ENCODE peak calls at places on chromosomes 12 and 14, in four cellular contexts. One of them, this sample, is unnamed.

GRCh38 chr14:61566537-61567225 is 128.6 kb upstream of the HIF1A start:
- DNase-seq in GM06990: no peak
- DNase-seq in cardiac fibroblast: peak; percentile 81
- DNase-seq in GM13977: no peak
- DNase-seq in this sample: no peak

GRCh38 chr14:50520947-50521815 is 11.2 kb downstream of the MAP4K5 start:
- DNase-seq in GM13977: peak; percentile 51
- DNase-seq in GM06990: peak; percentile 58
- DNase-seq in cardiac fibroblast: peak; percentile 33
- DNase-seq in this sample: peak; percentile 40

GRCh38 chr12:120702629-120703028 is 7.6 kb upstream of the UNC119B start:
- DNase-seq in cardiac fibroblast: no peak
- DNase-seq in GM06990: no peak
- DNase-seq in GM13977: no peak
- DNase-seq in this sample: no peak

GRCh38 chr12:68609955-68610434 is 704 bp upstream of the RAP1B start:
- DNase-seq in cardiac fibroblast: peak; percentile 62
- DNase-seq in GM06990: no peak
- DNase-seq in GM13977: no peak
- DNase-seq in this sample: no peak

GRCh38 chr14:76577090-76577489 is 184.2 kb upstream of the VASH1 start:
- DNase-seq in cardiac fibroblast: no peak
- DNase-seq in GM06990: no peak
- DNase-seq in GM13977: no peak
- DNase-seq in this sample: no peak

GRCh38 chr12:123267991-123268843 is 3.4 kb downstream of the CDK2AP1 start:
- DNase-seq in cardiac fibroblast: no peak
- DNase-seq in GM06990: no peak
- DNase-seq in GM13977: no peak
- DNase-seq in this sample: peak; percentile 27

GRCh38 chr12:124147579-124147978 is 147.3 kb upstream of the RFLNA start:
- DNase-seq in GM06990: peak; percentile 39
- DNase-seq in cardiac fibroblast: no peak
- DNase-seq in GM13977: peak; percentile 36
- DNase-seq in this sample: peak; percentile 35

GRCh38 chr14:22821193-22822016 is 6.2 kb upstream of the SLC7A7 start:
- DNase-seq in GM13977: no peak
- DNase-seq in GM06990: no peak
- DNase-seq in cardiac fibroblast: no peak
- DNase-seq in this sample: no peak

GRCh38 chr12:71138011-71138410 is 19.8 kb downstream of the TSPAN8 start:
- DNase-seq in GM13977: no peak
- DNase-seq in cardiac fibroblast: no peak
- DNase-seq in GM06990: no peak
- DNase-seq in this sample: no peak
- TF ChIP-seq CTCF in GM13977: no peak
- TF ChIP-seq CTCF in cardiac fibroblast: no peak
- TF ChIP-seq CTCF in GM06990: no peak
- TF ChIP-seq CTCF in this sample: no peak

GRCh38 chr12:80472241-80472640 is 28.2 kb downstream of the PTPRQ start:
- DNase-seq in cardiac fibroblast: no peak
- DNase-seq in GM06990: no peak
- DNase-seq in GM13977: no peak
- DNase-seq in this sample: no peak
- TF ChIP-seq CTCF in cardiac fibroblast: no peak
- TF ChIP-seq CTCF in GM06990: no peak
- TF ChIP-seq CTCF in GM13977: no peak
- TF ChIP-seq CTCF in this sample: no peak

GRCh38 chr14:99231181-99231849 is 40.7 kb downstream of the BCL11B start:
- DNase-seq in GM06990: no peak
- DNase-seq in GM13977: no peak
- DNase-seq in cardiac fibroblast: no peak
- DNase-seq in this sample: no peak

GRCh38 chr14:99231850-99232401 is 40.1 kb downstream of the BCL11B start:
- DNase-seq in GM06990: no peak
- DNase-seq in cardiac fibroblast: no peak
- DNase-seq in GM13977: no peak
- DNase-seq in this sample: no peak

GRCh38 chr14:99229654-99230215 is 42.3 kb downstream of the BCL11B start:
- DNase-seq in cardiac fibroblast: no peak
- DNase-seq in GM13977: no peak
- DNase-seq in GM06990: no peak
- DNase-seq in this sample: no peak

GRCh38 chr14:99232406-99233214 is 39.4 kb downstream of the BCL11B start:
- DNase-seq in GM13977: no peak
- DNase-seq in GM06990: no peak
- DNase-seq in cardiac fibroblast: no peak
- DNase-seq in this sample: no peak

GRCh38 chr14:99230271-99231141 is 41.5 kb downstream of the BCL11B start:
- DNase-seq in cardiac fibroblast: no peak
- DNase-seq in GM06990: no peak
- DNase-seq in GM13977: no peak
- DNase-seq in this sample: no peak
- TF ChIP-seq CTCF in cardiac fibroblast: no peak
- TF ChIP-seq CTCF in GM06990: no peak
- TF ChIP-seq CTCF in GM13977: no peak
- TF ChIP-seq CTCF in this sample: no peak

GRCh38 chr12:6178981-6179761 is 21.0 kb upstream of the CD9 start:
- DNase-seq in cardiac fibroblast: peak; percentile 61
- DNase-seq in GM13977: no peak
- DNase-seq in GM06990: no peak
- DNase-seq in this sample: no peak
- TF ChIP-seq CTCF in cardiac fibroblast: peak; percentile 9
- TF ChIP-seq CTCF in GM13977: no peak
- TF ChIP-seq CTCF in GM06990: no peak
- TF ChIP-seq CTCF in this sample: no peak

GRCh38 chr12:127888948-127889347 is 378.0 kb upstream of the TMEM132C start:
- DNase-seq in GM13977: no peak
- DNase-seq in cardiac fibroblast: no peak
- DNase-seq in GM06990: no peak
- DNase-seq in this sample: no peak

GRCh38 chr12:127898616-127899015 is 368.4 kb upstream of the TMEM132C start:
- DNase-seq in GM06990: no peak
- DNase-seq in GM13977: no peak
- DNase-seq in cardiac fibroblast: no peak
- DNase-seq in this sample: no peak

GRCh38 chr12:127899981-127900380 is 367.0 kb upstream of the TMEM132C start:
- DNase-seq in cardiac fibroblast: no peak
- DNase-seq in GM06990: no peak
- DNase-seq in GM13977: no peak
- DNase-seq in this sample: no peak

DNA sequence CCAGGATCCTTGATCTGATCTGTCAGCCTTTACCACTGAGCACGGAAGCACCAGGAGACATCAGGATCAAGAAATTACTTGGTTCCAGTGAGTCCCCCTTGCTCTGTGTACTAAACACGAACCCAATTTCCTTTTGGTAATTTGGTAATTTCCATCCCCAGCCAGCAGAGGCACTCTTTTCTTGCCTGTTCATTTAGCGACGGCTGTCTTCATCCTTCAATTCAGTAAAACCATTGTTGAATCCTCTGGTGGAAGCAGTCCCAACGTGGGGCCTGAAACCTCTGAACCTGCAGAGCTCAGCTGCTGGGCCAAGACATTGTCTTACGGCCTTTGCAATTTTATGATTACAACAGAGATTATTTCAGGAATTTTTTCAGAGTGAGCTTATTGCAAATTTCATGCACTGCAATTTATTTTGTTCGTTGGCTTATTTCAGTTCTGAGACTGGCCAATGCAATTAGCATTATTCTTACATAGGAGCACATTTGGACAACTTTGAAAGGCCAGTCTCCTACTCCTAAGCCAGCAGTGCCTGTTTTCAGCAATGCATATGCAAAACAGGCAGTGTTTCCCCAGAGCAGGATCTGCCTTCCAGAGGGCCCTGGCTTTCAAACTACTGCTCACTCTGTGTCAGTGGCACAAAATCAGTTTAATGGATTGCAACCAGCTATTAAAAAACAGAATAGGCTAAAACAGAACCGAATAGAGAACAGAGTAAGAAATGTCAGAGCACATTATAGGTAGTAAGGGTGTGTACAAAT is 372.9 kb upstream of the TMEM132C start:
- DNase-seq in cardiac fibroblast: no peak
- DNase-seq in GM13977: no peak
- DNase-seq in GM06990: no peak
- DNase-seq in this sample: no peak
- TF ChIP-seq CTCF in cardiac fibroblast: no peak
- TF ChIP-seq CTCF in GM13977: no peak
- TF ChIP-seq CTCF in GM06990: no peak
- TF ChIP-seq CTCF in this sample: no peak

GRCh38 chr12:5648692-5649338 is 216.9 kb downstream of the NTF3 start:
- DNase-seq in GM06990: no peak
- DNase-seq in cardiac fibroblast: peak; percentile 4
- DNase-seq in GM13977: no peak
- DNase-seq in this sample: no peak
- TF ChIP-seq CTCF in GM06990: peak; percentile 56
- TF ChIP-seq CTCF in cardiac fibroblast: no peak
- TF ChIP-seq CTCF in GM13977: peak; percentile 34
- TF ChIP-seq CTCF in this sample: peak; percentile 30

GRCh38 chr12:65881965-65882413 is 57.7 kb downstream of the HMGA2 start:
- DNase-seq in cardiac fibroblast: peak; percentile 96
- DNase-seq in GM06990: no peak
- DNase-seq in GM13977: peak; percentile 46
- DNase-seq in this sample: peak; percentile 43
- TF ChIP-seq CTCF in cardiac fibroblast: peak; percentile 21
- TF ChIP-seq CTCF in GM06990: no peak
- TF ChIP-seq CTCF in GM13977: peak; percentile 21
- TF ChIP-seq CTCF in this sample: peak; percentile 30

GRCh38 chr12:55446334-55446733 is 2.5 kb downstream of the OR6C2 start:
- DNase-seq in GM06990: no peak
- DNase-seq in cardiac fibroblast: no peak
- DNase-seq in GM13977: no peak
- DNase-seq in this sample: no peak
- TF ChIP-seq CTCF in GM06990: no peak
- TF ChIP-seq CTCF in cardiac fibroblast: no peak
- TF ChIP-seq CTCF in GM13977: no peak
- TF ChIP-seq CTCF in this sample: no peak

GRCh38 chr14:37596790-37597189 is 1.4 kb downstream of the TTC6 start:
- DNase-seq in GM06990: no peak
- DNase-seq in GM13977: peak; percentile 17
- DNase-seq in cardiac fibroblast: no peak
- DNase-seq in this sample: no peak

GRCh38 chr14:37595809-37596595 is 573 bp downstream of the TTC6 start:
- DNase-seq in cardiac fibroblast: no peak
- DNase-seq in GM13977: peak; percentile 80
- DNase-seq in GM06990: no peak
- DNase-seq in this sample: no peak

GRCh38 chr14:37598085-37598972 is 2.9 kb downstream of the TTC6 start:
- DNase-seq in GM06990: no peak
- DNase-seq in GM13977: peak; percentile 27
- DNase-seq in cardiac fibroblast: no peak
- DNase-seq in this sample: no peak

GRCh38 chr14:37598973-37599526 is 3.6 kb downstream of the TTC6 start:
- DNase-seq in cardiac fibroblast: no peak
- DNase-seq in GM06990: no peak
- DNase-seq in GM13977: no peak
- DNase-seq in this sample: no peak

DNA sequence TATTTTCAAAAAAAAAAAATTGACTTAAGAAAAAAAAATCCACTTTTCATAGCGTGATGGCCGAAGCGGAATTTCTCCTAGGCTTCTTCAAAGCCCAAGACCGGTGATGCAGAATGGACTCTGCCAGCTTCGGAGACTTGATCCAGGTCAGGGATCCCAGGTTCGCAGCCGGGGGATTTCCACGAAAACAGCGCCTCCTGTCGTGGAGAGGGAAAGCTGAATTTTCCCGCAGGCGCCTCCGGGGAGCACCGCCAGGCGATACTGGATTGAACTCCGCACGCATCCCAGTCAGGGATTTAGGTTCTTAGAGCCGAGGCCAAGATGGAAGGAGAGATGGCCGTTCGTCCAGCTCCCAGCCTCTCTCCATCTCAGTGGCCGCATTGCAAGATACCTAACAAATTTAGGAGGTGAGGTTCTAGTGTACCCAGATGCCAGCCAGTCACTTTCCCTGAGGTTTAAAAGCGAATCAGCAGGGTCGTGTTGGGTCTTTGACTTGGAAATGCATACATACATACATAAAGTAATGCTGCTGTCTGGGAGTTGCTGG is 2.2 kb downstream of the TTC6 start:
- DNase-seq in cardiac fibroblast: no peak
- DNase-seq in GM06990: no peak
- DNase-seq in GM13977: peak; percentile 16
- DNase-seq in this sample: no peak
- TF ChIP-seq CTCF in cardiac fibroblast: peak; percentile 57
- TF ChIP-seq CTCF in GM06990: no peak
- TF ChIP-seq CTCF in GM13977: no peak
- TF ChIP-seq CTCF in this sample: no peak

This sample was measured in GM10248.